ENCODE peak calls at places on chromosomes 1 and 21, in five cellular contexts. R, V, X, G and O are unnamed samples.

GRCh38 chr1:64624446-64624766 is 120.5 kb upstream of the RAVER2 start:
- DNase-seq in R (no peak), V (peak), X (no peak), G (no peak), O (peak)

GRCh38 chr1:3774503-3775247 is 2.1 kb downstream of the SMIM1 start:
- DNase-seq in R (no peak), V (no peak), X (no peak), G (no peak), O (no peak)

GRCh38 chr1:40076895-40077312 is 20.1 kb downstream of the PPT1 start:
- DNase-seq in R (no peak), V (no peak), X (no peak), G (no peak), O (no peak)

GRCh38 chr1:162056043-162056442 is 13.4 kb upstream of the NOS1AP start:
- DNase-seq in R (no peak), V (peak), X (peak), G (no peak), O (no peak)

GRCh38 chr1:151905070-151905442 is 4.3 kb downstream of the THEM4 start:
- DNase-seq in R (peak), V (no peak), X (peak), G (peak), O (no peak)

GRCh38 chr21:28152729-28153128 is 839.9 kb downstream of the LTN1 start:
- DNase-seq in R (no peak), V (no peak), X (no peak), G (no peak), O (no peak)

GRCh38 chr1:203158967-203159665 is 16.5 kb downstream of the MYBPH start:
- DNase-seq in R (no peak), V (no peak), X (no peak), G (no peak), O (no peak)

GRCh38 chr1:231926933-231927332 is 300.3 kb downstream of the DISC1 start:
- DNase-seq in R (no peak), V (no peak), X (no peak), G (no peak), O (no peak)

GRCh38 chr1:167715653-167716302 is 6.0 kb upstream of the MPZL1 start:
- DNase-seq in R (no peak), V (no peak), X (no peak), G (no peak), O (no peak)